ENCODE peak calls at places on chromosomes 1 and 21, in four cellular contexts. A is cardiac fibroblast, J is heart right ventricle, P is AG10803. E is an unnamed sample.
A peak's percentile ranks its signal among the peaks of the same experiment; 100 is the strongest.

GRCh38 chr21:17454315-17455027 is 58.4 kb upstream of the CXADR start:
- DNase-seq in A (peak; percentile 92), P (peak; percentile 86), J (no peak), E (peak; percentile 91)

GRCh38 chr1:236619398-236619797 is 15.1 kb upstream of the HEATR1 start:
- DNase-seq in P (no peak), A (no peak), J (no peak), E (no peak)

GRCh38 chr1:84842748-84843231 is 50.2 kb downstream of the LPAR3 start:
- DNase-seq in A (no peak), J (no peak), P (no peak), E (peak; percentile 24)

GRCh38 chr1:228336308-228337030 is 70.2 kb downstream of the TRIM11 start:
- DNase-seq in J (no peak), P (no peak), A (peak; percentile 35), E (peak; percentile 13)

GRCh38 chr1:237448042-237448441 is 406.1 kb downstream of the RYR2 start:
- DNase-seq in P (no peak), J (no peak), A (no peak), E (no peak)

GRCh38 chr1:203454986-203455471 is 20.6 kb upstream of the PRELP start:
- DNase-seq in J (no peak), P (peak; percentile 28), A (no peak), E (no peak)

GRCh38 chr1:41662656-41663437 is 178.4 kb upstream of the EDN2 start:
- DNase-seq in P (peak; percentile 84), A (peak; percentile 76), J (peak; percentile 51), E (peak; percentile 88)

GRCh38 chr1:21799730-21800129 is 12.3 kb upstream of the LDLRAD2 start:
- DNase-seq in J (no peak), P (no peak), A (no peak), E (no peak)

GRCh38 chr1:223179280-223179679 is 36.2 kb upstream of the TLR5 start:
- DNase-seq in J (no peak), P (no peak), A (no peak), E (no peak)

GRCh38 chr21:32803651-32804050 is 32.1 kb upstream of the PAXBP1 start:
- DNase-seq in P (peak; percentile 48), J (no peak), A (peak; percentile 46), E (no peak)

GRCh38 chr1:28144203-28145135 is 32.0 kb downstream of the PTAFR start:
- DNase-seq in J (no peak), P (peak; percentile 43), A (peak; percentile 73), E (peak; percentile 64)

GRCh38 chr1:13702425-13703127 is 2.6 kb downstream of the PRDM2 start:
- DNase-seq in J (no peak), P (no peak), A (no peak), E (no peak)
- H3K4me3 ChIP-seq in J (no peak overlapping the region), P (no peak overlapping the region), A (no peak overlapping the region), E (no peak overlapping the region)

GRCh38 chr21:40487406-40487805 is 359.6 kb downstream of the DSCAM start:
- DNase-seq in J (no peak), A (no peak), P (no peak), E (no peak)
- H3K4me3 ChIP-seq in J (no peak overlapping the region), A (no peak overlapping the region), P (no peak overlapping the region), E (no peak overlapping the region)

GRCh38 chr1:2232916-2233438 is 4.9 kb downstream of the SKI start:
- DNase-seq in J (no peak), P (peak; percentile 10), A (peak; percentile 15), E (no peak)

GRCh38 chr1:2233468-2233867 is 5.3 kb downstream of the SKI start:
- DNase-seq in P (no peak), A (peak; percentile 35), J (no peak), E (no peak)

GRCh38 chr1:2230781-2231666 is 2.9 kb downstream of the SKI start:
- DNase-seq in J (no peak), A (peak; percentile 41), P (peak; percentile 15), E (peak; percentile 57)

GRCh38 chr1:2231667-2232254 is 3.6 kb downstream of the SKI start:
- DNase-seq in J (peak; percentile 78), A (peak; percentile 92), P (peak; percentile 87), E (peak; percentile 92)

GRCh38 chr1:2232255-2232915 is 4.3 kb downstream of the SKI start:
- DNase-seq in J (no peak), P (peak; percentile 8), A (no peak), E (no peak)
- H3K4me3 ChIP-seq in J (peak overlapping the region; percentile 69), P (peak overlapping the region; percentile 88), A (peak overlapping the region; percentile 75), E (peak overlapping the region; percentile 86)

GRCh38 chr1:39901486-39902120 is at the start of gene MYCL:
- DNase-seq in A (peak; percentile 62), P (peak; percentile 33), J (peak; percentile 52), E (no peak)
- H3K4me3 ChIP-seq in A (peak within 1 kb of the TSS; percentile 67), P (peak within 1 kb of the TSS; percentile 62), J (peak within 1 kb of the TSS; percentile 66), E (peak within 1 kb of the TSS; percentile 65)

GRCh38 chr21:21029159-21029558 is 30.9 kb downstream of the NCAM2 start:
- DNase-seq in A (peak; percentile 3), P (no peak), J (no peak), E (no peak)
- H3K4me3 ChIP-seq in A (no peak overlapping the region), P (no peak overlapping the region), J (no peak overlapping the region), E (no peak overlapping the region)